ENCODE peak calls at places on chromosomes 6 and 20, in four cellular contexts. G, B, A and X are unnamed samples.

GRCh38 chr20:38146628-38147027 is 18.4 kb downstream of the TGM2 start:
- DNase-seq in A (no peak), B (no peak), G (no peak), X (no peak)

GRCh38 chr6:135189344-135189743 is 8.2 kb downstream of the MYB start:
- DNase-seq in A (no peak), G (no peak), B (no peak), X (no peak)

GRCh38 chr20:37257993-37258392 is 3.6 kb downstream of the GHRH start:
- DNase-seq in G (no peak), B (no peak), A (no peak), X (no peak)

GRCh38 chr6:24974182-24975171 is 38.7 kb upstream of the RIPOR2 start:
- DNase-seq in A (no peak), B (no peak), G (no peak), X (no peak)

GRCh38 chr20:1083431-1084080 is 34.8 kb upstream of the PSMF1 start:
- DNase-seq in A (no peak), B (no peak), G (no peak), X (no peak)

GRCh38 chr6:19668710-19669109 is 168.5 kb upstream of the ID4 start:
- DNase-seq in G (no peak), B (no peak), A (no peak), X (no peak)

GRCh38 chr6:36752187-36752885 is 54.7 kb downstream of the RAB44 start:
- DNase-seq in A (no peak), B (no peak), G (no peak), X (no peak)

GRCh38 chr20:11849270-11849920 is 68.3 kb upstream of the BTBD3 start:
- DNase-seq in B (no peak), G (no peak), A (no peak), X (peak)

GRCh38 chr20:22499475-22500174 is 84.7 kb downstream of the FOXA2 start:
- DNase-seq in A (no peak), G (no peak), B (no peak), X (no peak)

GRCh38 chr20:11159728-11160127 is 485.9 kb upstream of the JAG1 start:
- DNase-seq in B (no peak), A (peak), G (no peak), X (peak)

GRCh38 chr6:105775095-105775494 is 311.0 kb upstream of the PRDM1 start:
- DNase-seq in B (no peak), G (no peak), A (no peak), X (no peak)

GRCh38 chr20:6157345-6157744 is 34.5 kb upstream of the FERMT1 start:
- DNase-seq in A (no peak), G (no peak), B (no peak), X (no peak)

GRCh38 chr6:154402081-154402780 is 45.6 kb upstream of the IPCEF1 start:
- DNase-seq in B (no peak), G (no peak), A (no peak), X (no peak)

GRCh38 chr6:13573669-13574110 is 711 bp upstream of the SIRT5 start:
- DNase-seq in A (peak), G (peak), B (peak), X (peak)

GRCh38 chr6:81562169-81562568 is 190.3 kb downstream of the TENT5A start:
- DNase-seq in G (no peak), B (no peak), A (no peak), X (peak)

GRCh38 chr20:10524034-10524476 is 89.0 kb downstream of the SLX4IP start:
- DNase-seq in G (no peak), A (peak), B (no peak), X (no peak)

GRCh38 chr20:49699200-49699992 is 14.3 kb downstream of the B4GALT5 start:
- DNase-seq in B (no peak), G (no peak), A (no peak), X (peak)

GRCh38 chr20:50710492-50711063 is 19.2 kb upstream of the RIPOR3 start:
- DNase-seq in B (no peak), G (peak), A (no peak), X (peak)

GRCh38 chr20:57361517-57361916 is 10.5 kb downstream of the RAE1 start:
- DNase-seq in B (no peak), G (no peak), A (no peak), X (peak)

GRCh38 chr6:138540468-138540867 is 41.2 kb upstream of the NHSL1 start:
- DNase-seq in B (no peak), G (no peak), A (no peak), X (peak)

GRCh38 chr20:50129662-50130345 is 16.9 kb upstream of the UBE2V1 start:
- DNase-seq in B (no peak), G (no peak), A (no peak), X (no peak)

GRCh38 chr6:43070028-43070632 is 6.0 kb upstream of the PTK7 start:
- DNase-seq in B (no peak), A (no peak), G (peak), X (peak)

GRCh38 chr6:11214438-11214837 is 18.0 kb downstream of the NEDD9 start:
- DNase-seq in G (no peak), A (peak), B (no peak), X (peak)

GRCh38 chr6:70131528-70131927 is 171.4 kb downstream of the COL9A1 start:
- DNase-seq in G (no peak), B (no peak), A (no peak), X (peak)

GRCh38 chr6:151292974-151293373 is 53.2 kb downstream of the AKAP12 start:
- DNase-seq in B (no peak), A (no peak), G (no peak), X (peak)

GRCh38 chr20:55513966-55514365 is 491.4 kb downstream of the CBLN4 start:
- DNase-seq in A (no peak), B (no peak), G (no peak), X (no peak)

GRCh38 chr6:43671801-43672690 is 15.5 kb downstream of the MRPS18A start:
- DNase-seq in B (no peak), A (no peak), G (no peak), X (no peak)

GRCh38 chr20:25402583-25402982 is 4.9 kb upstream of the GINS1 start:
- DNase-seq in A (no peak), G (no peak), B (no peak), X (no peak)

GRCh38 chr20:33578510-33578909 is 83.6 kb upstream of the C20orf144 start:
- DNase-seq in B (no peak), G (no peak), A (no peak), X (peak)

GRCh38 chr6:169409742-169410312 is 156.2 kb upstream of the THBS2 start:
- DNase-seq in A (no peak), B (no peak), G (peak), X (no peak)
- TF ChIP-seq CTCF in A (no peak), B (no peak), G (no peak), X (no peak)

GRCh38 chr6:113631616-113632015 is 225.5 kb upstream of the MARCKS start:
- DNase-seq in G (no peak), A (no peak), B (no peak), X (no peak)

GRCh38 chr6:113629940-113630339 is 227.2 kb upstream of the MARCKS start:
- DNase-seq in A (no peak), B (no peak), G (no peak), X (no peak)

GRCh38 chr6:113630738-113631535 is 226.2 kb upstream of the MARCKS start:
- DNase-seq in A (no peak), G (peak), B (peak), X (peak)

GRCh38 chr6:113632220-113632864 is 224.8 kb upstream of the MARCKS start:
- DNase-seq in B (no peak), G (no peak), A (peak), X (peak)

DNA sequence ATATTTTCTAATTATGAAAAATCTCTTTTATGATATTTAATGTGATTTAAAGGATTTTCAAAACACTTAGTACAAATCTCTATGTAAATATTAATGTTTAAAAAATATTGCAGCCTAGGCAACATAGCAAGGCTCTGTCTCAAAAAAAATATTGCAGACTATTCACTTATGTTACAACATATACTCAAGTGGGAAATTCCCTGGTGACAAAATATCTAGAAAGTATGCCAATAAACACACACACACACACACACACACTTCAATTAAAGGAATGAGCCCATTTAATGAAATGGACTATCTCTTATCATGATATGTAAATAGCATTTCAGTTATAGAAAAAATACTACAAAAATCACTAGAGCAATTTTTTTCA is 226.8 kb upstream of the MARCKS start:
- DNase-seq in G (no peak), B (no peak), A (no peak), X (peak)
- H3K4me3 ChIP-seq in G (no peak), B (no peak), A (no peak), X (no peak)

GRCh38 chr20:62624325-62624690 is 18.0 kb upstream of the SLCO4A1 start:
- DNase-seq in A (no peak), G (no peak), B (no peak), X (no peak)
- TF ChIP-seq CTCF in A (no peak), G (peak), B (no peak), X (no peak)

GRCh38 chr6:107488174-107488874 is 1.6 kb upstream of the SOBP start:
- DNase-seq in A (no peak), G (no peak), B (no peak), X (no peak)

GRCh38 chr6:107491059-107491609 is 1.2 kb downstream of the SOBP start:
- DNase-seq in A (peak), B (peak), G (no peak), X (peak)

GRCh38 chr6:107490568-107491058 is 696 bp downstream of the SOBP start:
- DNase-seq in B (no peak), G (no peak), A (no peak), X (no peak)

GRCh38 chr6:107489636-107490567 is at the start of gene SOBP:
- DNase-seq in G (no peak), B (peak), A (peak), X (peak)

GRCh38 chr6:107488875-107489635 is 862 bp upstream of the SOBP start:
- DNase-seq in G (peak), A (peak), B (peak), X (peak)
- H3K4me3 ChIP-seq in G (peak), A (peak), B (peak), X (peak)

GRCh38 chr20:16666272-16666671 is 63.6 kb upstream of the SNRPB2 start:
- DNase-seq in B (no peak), A (no peak), G (no peak), X (no peak)
- TF ChIP-seq CTCF in B (no peak), A (no peak), G (no peak), X (no peak)

GRCh38 chr6:3857822-3858221 is 8.6 kb downstream of the FAM50B start:
- DNase-seq in G (no peak), B (no peak), A (no peak), X (no peak)

GRCh38 chr6:3852391-3852790 is 3.2 kb downstream of the FAM50B start:
- DNase-seq in G (no peak), B (no peak), A (no peak), X (no peak)

GRCh38 chr6:3856576-3856975 is 7.4 kb downstream of the FAM50B start:
- DNase-seq in G (no peak), B (no peak), A (no peak), X (no peak)

GRCh38 chr6:3851839-3852238 is 2.7 kb downstream of the FAM50B start:
- DNase-seq in B (no peak), G (no peak), A (no peak), X (no peak)

GRCh38 chr6:3855866-3856265 is 6.7 kb downstream of the FAM50B start:
- DNase-seq in G (no peak), B (no peak), A (no peak), X (no peak)
- H3K4me3 ChIP-seq in G (no peak), B (no peak), A (no peak), X (no peak)

DNA sequence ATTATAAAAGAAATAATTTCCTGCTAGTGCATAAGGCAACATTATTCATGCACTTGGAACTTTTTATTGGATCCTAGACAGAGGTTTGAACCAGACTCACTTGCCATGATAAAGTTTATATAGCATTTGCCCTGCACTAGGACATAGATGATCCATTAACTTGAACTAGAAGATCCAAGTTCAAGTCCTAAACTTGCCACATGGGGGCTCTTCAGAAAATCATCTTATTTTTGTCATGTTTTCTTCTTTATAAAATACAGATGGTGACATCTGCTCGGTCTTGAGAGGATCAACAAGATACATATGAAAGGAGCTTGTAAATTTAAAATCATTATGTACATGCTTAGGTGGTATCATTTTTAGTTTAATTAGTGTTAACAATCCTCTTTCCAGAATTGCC is 94.5 kb downstream of the SIM1 start:
- DNase-seq in B (no peak), A (no peak), G (no peak), X (peak)
- TF ChIP-seq CTCF in B (no peak), A (no peak), G (no peak), X (peak)